ENCODE peak calls at places on chromosomes 13 and 19, in six cellular contexts. One of them, this sample, is unnamed.

GRCh38 chr19:46574533-46574932 is 26.6 kb upstream of the CALM3 start:
- DNase-seq in fibroblast of pulmonary artery: no peak
- DNase-seq in naive B cell: no peak
- DNase-seq in progenitor cell of endocrine pancreas: no peak
- DNase-seq in A549: no peak
- DNase-seq in kidney tubule cell: no peak
- DNase-seq in this sample: peak

GRCh38 chr13:69999875-70000274 is 107.8 kb upstream of the ATXN8OS start:
- DNase-seq in fibroblast of pulmonary artery: no peak
- DNase-seq in naive B cell: no peak
- DNase-seq in progenitor cell of endocrine pancreas: no peak
- DNase-seq in A549: no peak
- DNase-seq in kidney tubule cell: no peak
- DNase-seq in this sample: no peak

GRCh38 chr13:53200498-53201453 is 172.2 kb downstream of the OLFM4 start:
- DNase-seq in fibroblast of pulmonary artery: peak
- DNase-seq in naive B cell: no peak
- DNase-seq in progenitor cell of endocrine pancreas: peak
- DNase-seq in A549: no peak
- DNase-seq in kidney tubule cell: peak
- DNase-seq in this sample: no peak

GRCh38 chr13:76790519-76791289 is 95.5 kb downstream of the KCTD12 start:
- DNase-seq in fibroblast of pulmonary artery: peak
- DNase-seq in naive B cell: no peak
- DNase-seq in progenitor cell of endocrine pancreas: no peak
- DNase-seq in A549: no peak
- DNase-seq in kidney tubule cell: peak
- DNase-seq in this sample: no peak

GRCh38 chr19:4267901-4268815 is 10.9 kb upstream of the SHD start:
- DNase-seq in fibroblast of pulmonary artery: no peak
- DNase-seq in naive B cell: no peak
- DNase-seq in progenitor cell of endocrine pancreas: no peak
- DNase-seq in A549: no peak
- DNase-seq in kidney tubule cell: no peak
- DNase-seq in this sample: no peak

GRCh38 chr13:21076265-21076653 is 14.9 kb upstream of the LATS2 start:
- DNase-seq in fibroblast of pulmonary artery: no peak
- DNase-seq in naive B cell: no peak
- DNase-seq in progenitor cell of endocrine pancreas: no peak
- DNase-seq in A549: no peak
- DNase-seq in kidney tubule cell: no peak
- DNase-seq in this sample: no peak

GRCh38 chr19:2546128-2547032 is 70.5 kb downstream of the GADD45B start:
- DNase-seq in fibroblast of pulmonary artery: no peak
- DNase-seq in naive B cell: no peak
- DNase-seq in progenitor cell of endocrine pancreas: peak
- DNase-seq in A549: no peak
- DNase-seq in kidney tubule cell: peak
- DNase-seq in this sample: peak

GRCh38 chr13:101204270-101205011 is 211.9 kb downstream of the NALCN start:
- DNase-seq in fibroblast of pulmonary artery: no peak
- DNase-seq in naive B cell: no peak
- DNase-seq in progenitor cell of endocrine pancreas: no peak
- DNase-seq in A549: no peak
- DNase-seq in kidney tubule cell: no peak
- DNase-seq in this sample: no peak

GRCh38 chr13:111540486-111540885 is 220.0 kb downstream of the TEX29 start:
- DNase-seq in fibroblast of pulmonary artery: no peak
- DNase-seq in naive B cell: no peak
- DNase-seq in progenitor cell of endocrine pancreas: no peak
- DNase-seq in A549: no peak
- DNase-seq in kidney tubule cell: no peak
- DNase-seq in this sample: no peak

GRCh38 chr19:51727349-51727880 is 3.6 kb upstream of the HAS1 start:
- DNase-seq in fibroblast of pulmonary artery: peak
- DNase-seq in naive B cell: no peak
- DNase-seq in progenitor cell of endocrine pancreas: no peak
- DNase-seq in A549: no peak
- DNase-seq in kidney tubule cell: peak
- DNase-seq in this sample: no peak

GRCh38 chr13:39867807-39868206 is 212.3 kb downstream of the COG6 start:
- DNase-seq in fibroblast of pulmonary artery: no peak
- DNase-seq in naive B cell: no peak
- DNase-seq in progenitor cell of endocrine pancreas: no peak
- DNase-seq in A549: no peak
- DNase-seq in kidney tubule cell: no peak
- DNase-seq in this sample: no peak

GRCh38 chr19:15562861-15563260 is 52.2 kb upstream of the CYP4F8 start:
- DNase-seq in fibroblast of pulmonary artery: no peak
- DNase-seq in naive B cell: no peak
- DNase-seq in progenitor cell of endocrine pancreas: no peak
- DNase-seq in A549: no peak
- DNase-seq in kidney tubule cell: peak
- DNase-seq in this sample: no peak

GRCh38 chr19:7833225-7834156 is 3.5 kb downstream of the EVI5L start:
- DNase-seq in fibroblast of pulmonary artery: peak
- DNase-seq in naive B cell: no peak
- DNase-seq in progenitor cell of endocrine pancreas: no peak
- DNase-seq in A549: peak
- DNase-seq in kidney tubule cell: peak
- DNase-seq in this sample: no peak

GRCh38 chr19:51375504-51376221 is 3.2 kb upstream of the NKG7 start:
- DNase-seq in fibroblast of pulmonary artery: no peak
- DNase-seq in naive B cell: no peak
- DNase-seq in progenitor cell of endocrine pancreas: no peak
- DNase-seq in A549: no peak
- DNase-seq in kidney tubule cell: no peak
- DNase-seq in this sample: no peak

GRCh38 chr13:88384542-88384941 is 713.4 kb downstream of the SLITRK5 start:
- DNase-seq in fibroblast of pulmonary artery: no peak
- DNase-seq in naive B cell: no peak
- DNase-seq in progenitor cell of endocrine pancreas: no peak
- DNase-seq in A549: no peak
- DNase-seq in kidney tubule cell: no peak
- DNase-seq in this sample: no peak

GRCh38 chr13:25608181-25608580 is 236.4 kb downstream of the ATP8A2 start:
- DNase-seq in fibroblast of pulmonary artery: no peak
- DNase-seq in naive B cell: no peak
- DNase-seq in progenitor cell of endocrine pancreas: no peak
- DNase-seq in A549: no peak
- DNase-seq in kidney tubule cell: no peak
- DNase-seq in this sample: no peak

GRCh38 chr19:47729468-47729798 is 15.9 kb upstream of the NOP53 start:
- DNase-seq in fibroblast of pulmonary artery: peak
- DNase-seq in naive B cell: no peak
- DNase-seq in progenitor cell of endocrine pancreas: no peak
- DNase-seq in A549: peak
- DNase-seq in kidney tubule cell: peak
- DNase-seq in this sample: peak

GRCh38 chr19:54178581-54179261 is 5.8 kb upstream of the TMC4 start:
- DNase-seq in fibroblast of pulmonary artery: no peak
- DNase-seq in naive B cell: no peak
- DNase-seq in progenitor cell of endocrine pancreas: no peak
- DNase-seq in A549: no peak
- DNase-seq in kidney tubule cell: no peak
- DNase-seq in this sample: no peak

GRCh38 chr19:43595605-43595998 is 332 bp downstream of the IRGQ start:
- DNase-seq in fibroblast of pulmonary artery: no peak
- DNase-seq in naive B cell: no peak
- DNase-seq in progenitor cell of endocrine pancreas: no peak
- DNase-seq in A549: no peak
- DNase-seq in kidney tubule cell: no peak
- DNase-seq in this sample: no peak

GRCh38 chr13:49791753-49792549 is 531 bp downstream of the KPNA3 start:
- DNase-seq in fibroblast of pulmonary artery: peak
- DNase-seq in naive B cell: no peak
- DNase-seq in progenitor cell of endocrine pancreas: peak
- DNase-seq in A549: peak
- DNase-seq in kidney tubule cell: no peak
- DNase-seq in this sample: peak